ENCODE peak calls at places on chromosomes 5 and 9, in four cellular contexts. H is upper lobe of right lung, Y is kidney epithelial cell, A is HCT116. D is an unnamed sample. For H3K36me3, the result is how much of the 10 kb centered on the place peaks cover.

GRCh38 chr9:33159058-33159759 is 7.9 kb downstream of the B4GALT1 start:
- DNase-seq in H (peak), Y (no peak), A (no peak), D (no peak)

GRCh38 chr5:8756498-8757084 is 789.3 kb downstream of the SEMA5A start:
- DNase-seq in H (no peak), Y (peak), A (no peak), D (peak)

GRCh38 chr5:122202952-122203351 is 73.6 kb downstream of the ZNF474 start:
- DNase-seq in H (no peak), Y (no peak), A (no peak), D (no peak)

GRCh38 chr5:139459451-139459934 is 3.0 kb downstream of the ECSCR start:
- DNase-seq in H (no peak), Y (no peak), A (no peak), D (no peak)

GRCh38 chr5:125348221-125348692 is 601.8 kb upstream of the ZNF608 start:
- DNase-seq in H (no peak), Y (no peak), A (no peak), D (no peak)

GRCh38 chr9:136901516-136902258 is 15.4 kb downstream of the TRAF2 start:
- DNase-seq in H (no peak), Y (peak), A (peak), D (no peak)

GRCh38 chr5:78806544-78806943 is 158.0 kb upstream of the LHFPL2 start:
- DNase-seq in H (no peak), Y (no peak), A (peak), D (peak)

GRCh38 chr5:54884195-54884536 is 101.2 kb downstream of the ESM1 start:
- DNase-seq in H (no peak), Y (no peak), A (no peak), D (no peak)

GRCh38 chr5:168324864-168325615 is 33.6 kb downstream of the WWC1 start:
- DNase-seq in H (no peak), Y (peak), A (peak), D (no peak)

GRCh38 chr5:143585970-143586369 is 182.5 kb upstream of the NR3C1 start:
- DNase-seq in H (no peak), Y (no peak), A (no peak), D (no peak)

GRCh38 chr9:134967547-134967930 is 49.8 kb upstream of the FCN1 start:
- DNase-seq in H (peak), Y (no peak), A (no peak), D (no peak)

GRCh38 chr5:55160493-55161209 is 680 bp downstream of the GPX8 start:
- DNase-seq in H (no peak), Y (peak), A (peak), D (peak)

GRCh38 chr5:79702606-79703380 is 13.2 kb downstream of the CMYA5 start:
- DNase-seq in H (no peak), Y (no peak), A (no peak), D (peak)

GRCh38 chr5:107805166-107805565 is 134.4 kb upstream of the EFNA5 start:
- DNase-seq in H (no peak), Y (no peak), A (no peak), D (no peak)

GRCh38 chr5:149546974-149547373 is 4.3 kb downstream of the CSNK1A1 start:
- DNase-seq in H (no peak), Y (no peak), A (no peak), D (no peak)

GRCh38 chr9:17532461-17532860 is 46.4 kb upstream of the SH3GL2 start:
- DNase-seq in H (no peak), Y (no peak), A (no peak), D (no peak)

GRCh38 chr5:163943546-163943945 is 438.1 kb downstream of the MAT2B start:
- DNase-seq in H (no peak), Y (no peak), A (no peak), D (no peak)

GRCh38 chr5:1484416-1485319 is 39.1 kb downstream of the LPCAT1 start:
- DNase-seq in H (no peak), Y (no peak), A (no peak), D (no peak)

DNA sequence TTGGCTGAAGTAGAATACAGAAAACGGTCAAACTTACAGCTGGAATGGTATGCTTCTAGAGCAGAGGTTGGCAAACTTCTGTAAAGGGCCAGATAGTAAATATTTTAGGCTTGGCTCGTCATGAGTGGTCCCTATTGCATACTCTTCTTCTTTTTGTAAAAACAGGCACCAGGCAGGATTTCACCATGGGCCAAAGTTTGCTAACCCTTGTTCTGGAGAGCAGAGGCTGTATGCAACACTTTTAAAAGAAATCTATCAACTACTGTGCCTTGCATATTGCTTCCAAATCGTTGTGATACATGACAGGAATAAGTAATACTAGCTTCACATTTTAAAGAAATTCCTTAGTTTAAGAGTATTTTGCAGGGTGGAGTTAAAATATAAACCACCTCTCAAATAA is 15.6 kb upstream of the COL23A1 start:
- DNase-seq in H (no peak), Y (no peak), A (no peak), D (no peak)
- H3K36me3 ChIP-seq in H (half or more), Y (under half), A (under half), D (under half)

GRCh38 chr9:6049798-6050197 is 34.4 kb upstream of the RANBP6 start:
- DNase-seq in H (no peak), Y (no peak), A (peak), D (no peak)

GRCh38 chr9:6055213-6055612 is 39.8 kb upstream of the RANBP6 start:
- DNase-seq in H (no peak), Y (peak), A (peak), D (peak)

GRCh38 chr9:6052520-6052919 is 37.1 kb upstream of the RANBP6 start:
- DNase-seq in H (no peak), Y (no peak), A (no peak), D (no peak)

GRCh38 chr9:6051511-6051950 is 36.1 kb upstream of the RANBP6 start:
- DNase-seq in H (no peak), Y (no peak), A (no peak), D (no peak)

DNA sequence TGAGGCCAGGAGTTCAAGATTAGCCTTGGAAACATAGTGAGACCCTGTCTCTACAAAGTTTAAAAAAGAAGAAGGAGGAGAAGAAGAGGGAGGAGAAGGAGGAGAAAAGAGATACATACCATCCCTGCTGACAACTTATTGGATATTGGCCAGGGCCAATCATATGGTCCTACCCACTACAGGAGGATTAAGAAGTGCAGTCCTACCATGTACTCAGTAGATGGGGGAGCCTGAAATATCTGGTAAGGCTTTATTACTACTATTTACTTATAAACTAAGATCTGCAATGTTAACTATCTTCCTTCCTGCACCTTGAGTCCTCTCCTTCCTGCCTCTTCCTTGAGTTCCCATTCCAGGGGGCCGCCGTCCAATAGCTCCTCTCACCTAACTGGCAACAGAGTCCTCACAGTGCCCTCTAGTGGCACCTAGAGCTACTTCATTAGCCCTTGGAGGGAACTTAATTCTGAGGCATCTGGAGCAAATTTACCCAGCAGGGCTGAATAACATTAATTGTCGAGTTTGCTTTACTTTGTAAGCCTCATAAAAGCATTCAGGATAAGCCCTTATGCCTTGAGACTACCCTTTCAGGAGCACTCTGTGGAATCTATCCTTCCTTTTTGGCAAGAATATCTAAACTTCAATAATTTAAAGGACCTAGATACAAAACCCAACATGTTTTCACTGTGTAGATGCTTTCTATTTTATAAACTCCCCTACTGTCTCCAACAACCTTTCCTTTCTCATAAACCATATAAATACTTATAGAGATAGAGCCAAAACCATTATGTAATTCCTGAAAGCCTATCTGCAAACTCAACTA is 39.1 kb upstream of the RANBP6 start:
- DNase-seq in H (no peak), Y (peak), A (peak), D (peak)
- TF ChIP-seq CTCF in H (peak), Y (peak), A (peak), D (peak)

GRCh38 chr5:177486256-177486655 is 11.1 kb downstream of the PDLIM7 start:
- DNase-seq in H (no peak), Y (no peak), A (no peak), D (no peak)
- H3K36me3 ChIP-seq in H (half or more), Y (under half), A (under half), D (half or more)

DNA sequence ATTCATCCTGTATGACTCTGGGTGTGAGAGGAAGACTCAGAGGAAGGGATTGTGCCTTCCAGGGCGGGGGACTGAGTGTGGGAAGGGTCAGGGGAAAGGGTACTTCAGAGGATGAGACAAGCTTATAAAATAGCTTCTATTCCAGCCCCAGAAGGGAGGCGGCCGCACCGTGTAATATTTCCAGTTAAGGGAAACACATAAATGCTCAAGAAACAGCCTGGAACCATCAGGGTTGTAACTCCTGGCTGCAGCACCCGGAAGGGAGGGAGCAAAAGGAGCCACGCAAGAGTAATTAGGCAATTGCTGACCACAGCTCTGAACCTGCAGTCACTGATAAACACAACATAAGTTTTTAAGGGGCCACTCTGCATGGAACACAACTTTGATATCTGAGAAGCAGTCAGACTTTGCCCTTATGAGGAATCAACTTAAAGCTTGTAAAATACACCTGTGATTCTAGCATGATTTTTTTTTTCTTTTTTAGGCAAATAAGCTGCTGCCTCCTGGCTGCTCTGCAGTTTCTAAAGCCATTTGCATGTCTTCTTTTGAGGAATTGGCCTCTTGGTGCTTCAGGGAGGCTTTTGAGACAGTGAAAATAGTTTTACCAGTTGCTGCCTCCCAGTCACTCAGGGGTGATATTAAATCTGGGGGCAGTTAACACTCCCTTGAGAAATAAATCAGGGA is 382.7 kb downstream of the ENC1 start:
- DNase-seq in H (no peak), Y (no peak), A (no peak), D (no peak)
- TF ChIP-seq CTCF in H (no peak), Y (no peak), A (no peak), D (no peak)

GRCh38 chr5:117039035-117039434 is 464.4 kb upstream of the SEMA6A start:
- DNase-seq in H (no peak), Y (no peak), A (no peak), D (no peak)
- H3K36me3 ChIP-seq in H (under half), Y (under half), A (under half), D (under half)

GRCh38 chr5:103589416-103590175 is 27.0 kb upstream of the NUDT12 start:
- DNase-seq in H (no peak), Y (no peak), A (no peak), D (no peak)

GRCh38 chr5:103582364-103582763 is 19.8 kb upstream of the NUDT12 start:
- DNase-seq in H (no peak), Y (peak), A (peak), D (no peak)

DNA sequence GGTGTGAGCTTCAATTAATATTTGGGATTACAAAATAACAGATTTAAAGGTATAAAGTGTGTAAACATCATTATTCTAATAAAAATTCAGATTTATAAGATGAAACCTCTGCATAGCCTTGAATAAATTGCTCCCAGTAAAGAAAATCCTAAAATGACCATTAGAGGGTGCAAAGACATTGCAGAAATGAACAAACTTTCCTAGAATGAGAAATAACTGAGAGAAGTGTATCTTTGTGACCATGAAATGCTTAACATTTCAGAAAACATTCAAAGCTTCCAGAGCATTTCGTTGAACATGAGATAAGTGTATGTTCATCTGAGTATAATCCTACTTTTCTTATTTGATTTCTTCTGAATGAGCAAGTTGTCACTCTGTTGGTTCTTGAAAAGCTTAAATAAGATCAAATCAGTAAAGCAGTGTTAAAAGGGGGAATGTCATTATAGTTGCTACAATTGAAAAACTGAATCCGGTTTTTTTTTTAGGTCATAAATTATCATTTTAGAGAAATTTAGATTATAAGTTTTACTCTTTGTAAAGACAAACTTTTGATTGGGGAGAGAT is 24.7 kb upstream of the NUDT12 start:
- DNase-seq in H (no peak), Y (no peak), A (no peak), D (no peak)
- TF ChIP-seq CTCF in H (peak), Y (peak), A (peak), D (peak)

GRCh38 chr5:387491-388265 is 55.3 kb upstream of the EXOC3 start:
- DNase-seq in H (peak), Y (no peak), A (no peak), D (no peak)

GRCh38 chr5:388266-389196 is 54.4 kb upstream of the EXOC3 start:
- DNase-seq in H (peak), Y (no peak), A (no peak), D (no peak)

GRCh38 chr5:385321-385720 is 57.7 kb upstream of the EXOC3 start:
- DNase-seq in H (no peak), Y (no peak), A (no peak), D (no peak)

GRCh38 chr5:389197-389821 is 53.7 kb upstream of the EXOC3 start:
- DNase-seq in H (peak), Y (no peak), A (no peak), D (no peak)

GRCh38 chr5:386432-387341 is 56.3 kb upstream of the EXOC3 start:
- DNase-seq in H (peak), Y (no peak), A (no peak), D (no peak)
- H3K36me3 ChIP-seq in H (under half), Y (under half), A (under half), D (under half)

GRCh38 chr9:114271556-114272510 is 51.1 kb upstream of the ORM1 start:
- DNase-seq in H (peak), Y (no peak), A (peak), D (no peak)
- TF ChIP-seq CTCF in H (peak), Y (peak), A (peak), D (no peak)

DNA sequence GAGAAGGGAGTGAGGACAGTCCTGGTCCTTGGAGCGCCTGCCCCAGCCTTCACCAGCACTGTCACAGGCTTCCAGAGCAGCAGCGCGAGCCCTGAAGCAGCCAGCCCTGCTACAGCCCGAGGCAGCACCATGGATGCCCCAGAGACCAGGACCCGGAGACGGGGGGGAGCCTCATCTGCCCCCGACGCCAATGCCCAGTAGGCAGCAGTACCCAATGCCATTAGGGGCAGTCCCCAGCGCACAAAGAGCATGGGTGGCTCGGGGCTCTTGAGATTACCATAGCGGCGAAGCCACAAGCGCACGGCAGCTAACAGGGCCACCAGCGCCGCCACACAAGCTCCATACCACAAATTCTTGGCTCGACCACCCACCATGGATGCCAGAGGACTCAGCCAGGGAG is 4.9 kb downstream of the PIGO start:
- DNase-seq in H (no peak), Y (no peak), A (no peak), D (no peak)
- H3K36me3 ChIP-seq in H (half or more), Y (under half), A (under half), D (under half)

DNA sequence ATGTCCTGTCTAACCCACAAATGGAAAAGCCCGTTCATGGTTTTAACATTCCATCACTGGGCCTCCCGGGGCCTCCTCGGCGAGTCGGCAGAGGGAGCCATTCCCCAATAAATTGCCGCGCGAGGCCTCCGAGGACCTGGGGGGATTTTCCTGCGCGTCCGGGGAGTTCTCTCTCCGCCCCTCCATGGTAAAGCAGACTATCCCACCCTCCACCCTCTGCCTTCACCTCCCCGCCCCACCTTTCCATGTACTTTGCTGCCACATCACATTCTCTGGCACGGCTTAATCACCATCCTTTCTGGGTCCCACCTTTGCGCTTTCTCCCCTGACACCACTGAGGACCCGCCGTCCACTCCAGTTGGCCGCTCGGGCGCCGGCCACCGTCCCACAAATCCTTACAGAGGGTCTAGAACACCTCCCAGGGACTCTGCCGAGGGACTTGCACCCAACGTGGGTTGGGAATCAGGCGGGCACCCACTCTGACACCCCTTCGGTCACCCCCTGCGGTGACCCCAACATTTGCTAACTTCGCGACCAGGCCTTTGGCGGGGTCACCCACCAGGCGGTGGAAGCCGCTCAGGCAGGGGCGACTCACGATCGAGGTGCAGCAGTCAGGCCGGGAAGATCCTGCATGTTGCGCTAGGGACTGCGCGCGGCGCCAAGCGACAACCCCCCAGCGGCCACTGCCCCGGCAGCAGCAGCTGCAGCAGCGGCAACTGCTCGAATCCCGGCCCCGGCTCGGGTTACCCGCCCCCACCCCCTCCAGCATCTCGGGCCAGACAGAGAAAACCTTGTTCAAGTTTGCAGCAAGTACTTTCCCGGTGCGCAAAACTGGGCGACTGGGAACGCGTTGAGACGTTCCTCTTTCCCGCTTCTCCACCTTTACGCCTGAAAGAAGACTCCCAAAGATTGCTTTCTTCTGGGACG is at the start of gene MEGF10:
- DNase-seq in H (peak), Y (no peak), A (no peak), D (no peak)
- TF ChIP-seq CTCF in H (peak), Y (peak), A (no peak), D (peak)